ENCODE peak calls at places on chromosomes 13 and 19, in four cellular contexts. L, I, P and O are unnamed samples.

GRCh38 chr13:36154567-36155231 is 23.5 kb upstream of the DCLK1 start:
- DNase-seq in P (no peak), I (no peak), L (no peak), O (no peak)

GRCh38 chr19:14446336-14447036 is 13.4 kb downstream of the PKN1 start:
- DNase-seq in P (no peak), I (no peak), L (no peak), O (no peak)

GRCh38 chr19:35585844-35586243 is at the start of gene PMIS2:
- DNase-seq in P (no peak), L (no peak), I (peak), O (no peak)

GRCh38 chr19:2385053-2385721 is 25.1 kb downstream of the TMPRSS9 start:
- DNase-seq in I (peak), L (peak), P (peak), O (no peak)

GRCh38 chr19:30349131-30349730 is 23.0 kb upstream of the ZNF536 start:
- DNase-seq in P (no peak), I (no peak), L (no peak), O (no peak)

GRCh38 chr19:19403373-19403901 is 2.0 kb upstream of the GATAD2A start:
- DNase-seq in L (no peak), I (no peak), P (no peak), O (no peak)

GRCh38 chr13:42272115-42272756 is at the start of gene AKAP11:
- DNase-seq in P (no peak), I (no peak), L (no peak), O (peak)

GRCh38 chr13:106033634-106034033 is 501.8 kb downstream of the EFNB2 start:
- DNase-seq in P (peak), L (no peak), I (no peak), O (no peak)

GRCh38 chr19:16096281-16096855 is 15.3 kb upstream of the RAB8A start:
- DNase-seq in I (no peak), P (no peak), L (no peak), O (peak)

GRCh38 chr19:16098821-16099220 is 12.9 kb upstream of the RAB8A start:
- DNase-seq in I (no peak), P (no peak), L (no peak), O (no peak)

GRCh38 chr19:16100524-16100923 is 11.2 kb upstream of the RAB8A start:
- DNase-seq in I (no peak), L (no peak), P (no peak), O (no peak)

GRCh38 chr19:16095071-16095571 is 16.6 kb upstream of the RAB8A start:
- DNase-seq in I (no peak), L (no peak), P (no peak), O (no peak)

GRCh38 chr19:16098416-16098768 is 13.3 kb upstream of the RAB8A start:
- DNase-seq in L (no peak), P (no peak), I (no peak), O (no peak)
- TF ChIP-seq CTCF in L (no peak), P (no peak), I (no peak), O (no peak)

DNA sequence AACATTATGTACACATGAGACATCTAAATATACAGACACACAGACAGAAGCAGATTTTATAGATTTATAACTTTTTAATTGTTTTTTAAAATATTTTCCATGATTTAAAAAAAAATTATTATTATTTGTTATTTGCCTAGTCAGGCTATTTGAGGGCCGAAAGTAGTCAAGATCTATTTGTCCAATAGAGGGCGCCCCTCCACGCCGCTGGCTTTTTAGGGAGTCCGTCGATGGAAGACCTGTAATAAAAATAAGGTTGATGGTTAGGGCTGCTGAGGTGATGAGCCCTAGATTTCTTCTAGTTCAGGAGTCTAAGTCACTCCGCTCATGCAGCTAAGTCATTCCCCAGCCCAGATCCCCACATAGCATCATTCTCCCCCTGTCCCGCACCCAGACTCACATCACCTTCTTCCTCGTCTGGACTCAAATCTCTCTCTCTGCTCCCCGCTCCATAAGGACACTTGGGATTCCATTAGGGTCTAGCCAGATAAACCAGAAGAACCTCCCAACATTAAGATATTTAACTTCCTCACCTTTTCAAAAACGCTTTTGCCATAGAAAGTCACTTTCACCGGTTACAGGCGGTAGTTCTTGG is 33.9 kb upstream of the CEACAM21 start:
- DNase-seq in I (no peak), L (peak), P (no peak), O (no peak)
- TF ChIP-seq CTCF in I (peak), L (peak), P (peak), O (peak)

DNA sequence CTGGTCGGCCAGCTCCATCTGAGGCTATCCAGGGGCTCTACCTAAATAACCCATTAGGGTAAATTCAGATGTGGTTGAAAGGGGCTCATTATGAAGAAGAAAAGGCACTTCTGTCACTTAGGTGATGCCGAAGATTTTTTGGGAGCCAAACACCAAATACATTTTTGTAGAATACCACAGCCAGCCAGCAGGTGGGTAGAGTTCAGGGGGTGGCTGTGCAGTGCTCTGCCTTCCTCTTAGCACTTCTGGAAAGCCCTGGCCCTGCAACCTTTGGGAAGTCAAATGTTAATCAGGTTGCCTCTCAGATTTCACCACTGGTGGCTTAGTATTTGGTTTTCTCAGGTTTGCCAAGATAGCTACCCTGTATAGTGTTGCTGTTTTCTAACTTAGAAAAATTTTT is 18.5 kb upstream of the GPR18 start:
- DNase-seq in P (no peak), L (no peak), I (no peak), O (no peak)
- TF ChIP-seq CTCF in P (no peak), L (peak), I (peak), O (no peak)

DNA sequence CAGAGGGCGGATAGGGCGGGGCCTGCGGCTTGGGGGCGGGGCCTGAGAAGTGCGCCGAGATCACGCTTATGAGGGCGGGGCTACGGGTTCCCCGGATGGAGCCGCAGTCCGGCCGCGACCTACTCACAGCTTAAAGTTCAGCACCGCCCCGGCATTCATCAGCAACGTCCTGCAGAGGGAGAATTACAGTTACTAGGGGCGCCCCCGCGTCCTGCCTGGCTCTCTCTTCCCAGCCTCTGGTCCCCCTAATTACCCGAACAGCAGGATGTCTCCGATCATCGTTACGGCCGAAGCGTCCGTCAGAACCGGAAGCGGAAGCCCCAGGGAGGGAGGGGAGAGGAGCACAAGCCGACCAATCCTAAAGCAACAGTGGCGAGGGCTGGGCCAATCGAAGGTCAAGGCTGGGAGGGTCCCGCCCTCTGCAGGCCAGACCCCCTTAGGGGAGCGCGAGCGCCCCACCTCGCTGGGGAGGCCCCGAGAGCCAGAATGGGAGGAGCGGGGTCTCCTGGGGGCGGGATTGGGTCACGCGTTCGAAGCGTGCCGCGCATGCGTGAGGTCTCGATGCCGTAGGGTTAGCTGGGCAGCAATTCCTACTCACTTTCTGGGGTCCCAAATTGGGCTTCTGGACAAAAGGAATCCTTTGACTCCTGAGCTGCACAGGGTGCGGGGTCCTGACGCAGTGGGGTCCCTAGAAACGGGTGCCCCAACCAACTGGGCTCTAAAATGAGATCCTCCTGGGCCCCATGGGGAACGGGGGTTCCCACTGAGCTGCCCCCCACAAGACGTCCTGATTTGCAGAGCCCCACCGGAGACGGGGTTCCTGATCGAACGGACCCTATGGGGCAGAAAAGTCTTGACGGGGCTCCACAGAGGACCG is at the start of gene SMIM7:
- DNase-seq in I (peak), P (peak), L (peak), O (peak)
- TF ChIP-seq CTCF in I (no peak), P (no peak), L (no peak), O (peak)

GRCh38 chr13:52779028-52779612 is 39.5 kb upstream of the CNMD start:
- DNase-seq in P (no peak), I (no peak), L (no peak), O (no peak)
- TF ChIP-seq CTCF in P (no peak), I (no peak), L (no peak), O (no peak)

GRCh38 chr19:50536662-50537305 is 23.1 kb upstream of the ASPDH start:
- DNase-seq in L (no peak), I (no peak), P (no peak), O (no peak)
- TF ChIP-seq CTCF in L (peak), I (peak), P (no peak), O (no peak)

GRCh38 chr13:113825851-113826250 is 38.0 kb downstream of the GAS6 start:
- DNase-seq in I (no peak), L (no peak), P (no peak), O (no peak)
- TF ChIP-seq CTCF in I (no peak), L (no peak), P (no peak), O (no peak)

DNA sequence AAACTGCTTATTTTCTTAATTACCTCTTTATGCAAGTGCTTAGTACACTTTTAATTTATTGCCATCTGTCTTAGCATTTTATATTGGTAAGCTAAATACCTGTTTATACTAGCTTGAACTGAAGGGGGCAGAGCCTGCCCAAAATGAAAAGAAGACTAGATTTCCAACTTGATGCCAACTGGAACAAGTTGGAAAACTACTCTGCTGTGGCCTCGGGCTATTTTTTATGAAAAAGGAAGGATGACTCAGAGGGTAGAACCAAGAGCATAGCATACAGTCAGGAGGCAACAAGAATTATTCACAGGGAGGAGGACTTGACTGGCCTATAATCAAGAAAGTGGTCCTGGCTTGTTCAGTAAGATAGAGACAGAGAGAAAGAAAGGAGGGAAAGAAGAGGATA is 150.3 kb downstream of the NDFIP2 start:
- DNase-seq in P (peak), L (peak), I (no peak), O (no peak)
- TF ChIP-seq CTCF in P (peak), L (peak), I (no peak), O (peak)

DNA sequence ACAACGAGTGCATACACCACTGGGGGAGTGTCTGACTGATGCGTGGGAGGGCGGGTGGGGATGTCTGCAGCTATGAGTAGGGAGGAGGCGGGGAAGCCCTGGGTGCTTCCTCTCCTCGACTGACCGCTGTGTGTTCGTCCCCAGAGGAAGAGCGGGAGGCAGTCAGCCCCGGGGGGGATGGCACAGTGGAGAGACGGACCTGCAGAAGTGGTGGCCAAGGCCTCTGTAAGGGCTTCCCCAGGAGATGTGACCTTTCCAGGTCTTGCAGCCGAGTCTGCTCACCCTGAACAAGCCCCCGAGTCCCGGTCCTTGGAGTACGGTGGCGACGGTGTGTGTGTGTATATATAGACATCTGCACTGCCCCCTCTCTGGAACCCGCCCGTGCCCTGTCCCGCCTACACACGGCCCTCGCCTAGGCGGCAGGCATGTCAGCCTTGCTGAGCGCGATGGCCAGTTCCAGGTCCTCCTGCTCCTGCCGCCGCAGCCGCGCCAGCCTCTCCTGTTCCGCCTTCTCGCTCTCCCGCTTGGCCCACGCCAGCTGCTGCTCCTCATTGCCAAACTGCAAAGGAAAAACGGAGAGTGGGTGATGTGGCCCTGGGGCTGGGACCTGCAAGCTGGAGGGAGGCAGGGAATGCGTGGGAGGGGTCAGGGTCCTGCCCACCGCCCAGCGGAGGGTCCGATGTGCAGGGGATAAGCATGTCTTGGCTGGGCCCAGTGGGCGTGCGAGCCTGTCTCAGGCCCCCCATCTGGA is 30.8 kb downstream of the KLF2 start:
- DNase-seq in P (no peak), L (no peak), I (no peak), O (no peak)
- TF ChIP-seq CTCF in P (no peak), L (no peak), I (no peak), O (no peak)